ENCODE peak calls at places on chromosomes 7 and 10, in seven cellular contexts. U is activated naive CD4-positive, alpha-beta T cell; Y is transverse colon; D is Karpas-422; R is NB4; K is psoas muscle; G is cardiac muscle cell. V is an unnamed sample.

GRCh38 chr7:139118234-139118802 is 8.8 kb upstream of the ZC3HAV1 start:
- DNase-seq in Y (no peak), K (no peak), R (peak), G (peak), U (no peak), D (no peak), V (no peak)

GRCh38 chr10:7192831-7193348 is 217.9 kb downstream of the SFMBT2 start:
- DNase-seq in R (no peak), D (no peak), U (no peak), G (no peak), Y (no peak), K (no peak), V (no peak)

GRCh38 chr7:124152859-124153692 is 120.2 kb upstream of the TMEM229A start:
- DNase-seq in Y (no peak), R (peak), K (no peak), G (peak), D (peak), U (no peak), V (no peak)

GRCh38 chr7:44727346-44728262 is 21.0 kb upstream of the ZMIZ2 start:
- DNase-seq in Y (no peak), R (no peak), G (peak), U (no peak), D (no peak), K (no peak), V (no peak)

GRCh38 chr10:102384053-102384452 is 11.5 kb upstream of the NFKB2 start:
- DNase-seq in Y (peak), D (no peak), R (peak), K (no peak), G (peak), U (no peak), V (no peak)

GRCh38 chr7:82244947-82245346 is 198.6 kb downstream of the CACNA2D1 start:
- DNase-seq in K (no peak), G (no peak), Y (no peak), D (no peak), U (no peak), R (no peak), V (no peak)

GRCh38 chr10:90872648-90873020 is 860 bp downstream of the RPP30 start:
- DNase-seq in G (no peak), Y (no peak), D (no peak), K (no peak), R (no peak), U (no peak), V (no peak)

GRCh38 chr7:33452805-33453502 is 323.6 kb downstream of the BBS9 start:
- DNase-seq in D (no peak), Y (no peak), R (no peak), G (peak), K (no peak), U (no peak), V (no peak)

GRCh38 chr7:19118896-19119301 is 1.5 kb upstream of the TWIST1 start:
- DNase-seq in R (peak), G (peak), U (no peak), K (no peak), D (no peak), Y (no peak), V (no peak)

GRCh38 chr7:120725376-120726039 is 132.4 kb downstream of the TSPAN12 start:
- DNase-seq in U (no peak), G (peak), Y (no peak), R (peak), K (no peak), D (peak), V (no peak)

GRCh38 chr7:26608402-26608801 is 256.0 kb downstream of the SKAP2 start:
- DNase-seq in G (no peak), R (no peak), K (no peak), D (no peak), U (no peak), Y (no peak), V (no peak)

GRCh38 chr10:29649561-29650551 is 15.1 kb upstream of the SVIL start:
- DNase-seq in U (no peak), Y (no peak), D (no peak), K (no peak), G (no peak), R (no peak), V (no peak)

GRCh38 chr10:10160821-10161312 is 856.8 kb upstream of the CELF2 start:
- DNase-seq in K (no peak), U (no peak), D (no peak), Y (no peak), R (no peak), G (no peak), V (no peak)